ENCODE peak calls at places on chromosomes 5 and 9, in five cellular contexts. D is nephron progenitor cell; H is left kidney; G is central memory CD8-positive, alpha-beta T cell; K is NCI-H1092. O is an unnamed sample.

GRCh38 chr5:79235222-79235577 is 731 bp upstream of the JMY start:
- DNase-seq in D (no peak), H (no peak), G (no peak), K (no peak), O (no peak)

GRCh38 chr9:110592075-110592830 is 12.7 kb upstream of the SVEP1 start:
- DNase-seq in D (no peak), H (no peak), G (no peak), K (no peak), O (no peak)

GRCh38 chr5:2176581-2176980 is 293.9 kb upstream of the IRX4 start:
- DNase-seq in D (no peak), H (no peak), G (no peak), K (no peak), O (no peak)

GRCh38 chr5:173880306-173880985 is 7.7 kb upstream of the CPEB4 start:
- DNase-seq in D (no peak), H (no peak), G (no peak), K (no peak), O (no peak)

GRCh38 chr9:93667627-93668026 is 91.2 kb downstream of the PHF2 start:
- DNase-seq in D (no peak), H (no peak), G (no peak), K (no peak), O (no peak)

GRCh38 chr9:2838984-2839367 is 4.9 kb downstream of the PUM3 start:
- DNase-seq in D (no peak), H (no peak), G (no peak), K (no peak), O (peak)

GRCh38 chr5:9059920-9060691 is 485.8 kb downstream of the SEMA5A start:
- DNase-seq in D (no peak), H (peak), G (no peak), K (no peak), O (peak)

GRCh38 chr5:57302643-57303042 is 128.8 kb downstream of the GPBP1 start:
- DNase-seq in D (no peak), H (no peak), G (no peak), K (no peak), O (no peak)

GRCh38 chr5:33806736-33807442 is 84.9 kb downstream of the ADAMTS12 start:
- DNase-seq in D (no peak), H (peak), G (no peak), K (no peak), O (peak)

GRCh38 chr5:147661576-147661975 is 121.0 kb downstream of the JAKMIP2 start:
- DNase-seq in D (no peak), H (no peak), G (no peak), K (no peak), O (no peak)

GRCh38 chr5:34756781-34757624 is 82.0 kb upstream of the TTC23L start:
- DNase-seq in D (peak), H (peak), G (no peak), K (no peak), O (peak)

GRCh38 chr5:134465856-134466240 is 54.2 kb upstream of the CDKN2AIPNL start:
- DNase-seq in D (peak), H (peak), G (no peak), K (no peak), O (no peak)

GRCh38 chr5:53642006-53642405 is 81.6 kb downstream of the NDUFS4 start:
- DNase-seq in D (no peak), H (peak), G (no peak), K (no peak), O (no peak)

GRCh38 chr9:137721479-137721878 is 102.7 kb downstream of the EHMT1 start:
- DNase-seq in D (no peak), H (peak), G (no peak), K (no peak), O (no peak)

GRCh38 chr9:3863686-3864085 is 337.9 kb upstream of the RFX3 start:
- DNase-seq in D (no peak), H (no peak), G (no peak), K (no peak), O (no peak)

GRCh38 chr9:124399323-124399962 is 15.8 kb downstream of the PSMB7 start:
- DNase-seq in D (no peak), H (no peak), G (no peak), K (no peak), O (no peak)

GRCh38 chr9:137064027-137064879 is 6.1 kb downstream of the SAPCD2 start:
- DNase-seq in D (peak), H (peak), G (no peak), K (peak), O (no peak)